ENCODE peak calls at places on chromosomes 7 and 10, in four cellular contexts. One of them, this sample, is unnamed. For H3K4me1, the result is how much of the 10 kb centered on the place peaks cover.

GRCh38 chr10:117318909-117319308 is 56.3 kb downstream of the PDZD8 start:
- DNase-seq in fibroblast of lung: peak
- DNase-seq in psoas muscle: no peak
- DNase-seq in suprapubic skin: no peak
- DNase-seq in this sample: no peak

GRCh38 chr10:76467104-76467503 is 1035.7 kb downstream of the LRMDA start:
- DNase-seq in psoas muscle: no peak
- DNase-seq in fibroblast of lung: no peak
- DNase-seq in suprapubic skin: no peak
- DNase-seq in this sample: no peak

GRCh38 chr10:1782841-1783240 is 45.5 kb upstream of the ADARB2 start:
- DNase-seq in suprapubic skin: no peak
- DNase-seq in psoas muscle: no peak
- DNase-seq in fibroblast of lung: no peak
- DNase-seq in this sample: no peak

GRCh38 chr7:149067869-149068268 is 22.6 kb downstream of the ZNF786 start:
- DNase-seq in fibroblast of lung: no peak
- DNase-seq in suprapubic skin: no peak
- DNase-seq in psoas muscle: no peak
- DNase-seq in this sample: no peak

GRCh38 chr7:72751978-72752377 is 76.0 kb downstream of the TYW1B start:
- DNase-seq in psoas muscle: no peak
- DNase-seq in suprapubic skin: no peak
- DNase-seq in fibroblast of lung: no peak
- DNase-seq in this sample: no peak

GRCh38 chr7:28855538-28856217 is 102.5 kb downstream of the TRIL start:
- DNase-seq in suprapubic skin: no peak
- DNase-seq in fibroblast of lung: peak
- DNase-seq in psoas muscle: no peak
- DNase-seq in this sample: no peak

GRCh38 chr10:35384265-35384868 is 48.1 kb downstream of the CCNY start:
- DNase-seq in fibroblast of lung: no peak
- DNase-seq in suprapubic skin: no peak
- DNase-seq in psoas muscle: no peak
- DNase-seq in this sample: no peak

GRCh38 chr7:86968618-86969017 is 90.8 kb downstream of the ELAPOR2 start:
- DNase-seq in fibroblast of lung: peak
- DNase-seq in suprapubic skin: no peak
- DNase-seq in psoas muscle: no peak
- DNase-seq in this sample: no peak

GRCh38 chr10:71429304-71429703 is 32.6 kb downstream of the CDH23 start:
- DNase-seq in fibroblast of lung: no peak
- DNase-seq in suprapubic skin: no peak
- DNase-seq in psoas muscle: no peak
- DNase-seq in this sample: no peak

GRCh38 chr7:101200862-101201599 is at the start of gene MOGAT3:
- DNase-seq in fibroblast of lung: no peak
- DNase-seq in suprapubic skin: no peak
- DNase-seq in psoas muscle: no peak
- DNase-seq in this sample: no peak

GRCh38 chr7:1510780-1511154 is 6.6 kb upstream of the INTS1 start:
- DNase-seq in fibroblast of lung: no peak
- DNase-seq in psoas muscle: no peak
- DNase-seq in suprapubic skin: no peak
- DNase-seq in this sample: no peak

GRCh38 chr10:13928362-13928921 is 341.7 kb downstream of the PRPF18 start:
- DNase-seq in fibroblast of lung: no peak
- DNase-seq in suprapubic skin: no peak
- DNase-seq in psoas muscle: no peak
- DNase-seq in this sample: no peak

GRCh38 chr7:4042402-4042801 is 639.7 kb upstream of the FOXK1 start:
- DNase-seq in fibroblast of lung: no peak
- DNase-seq in psoas muscle: no peak
- DNase-seq in suprapubic skin: no peak
- DNase-seq in this sample: no peak

GRCh38 chr7:44281811-44282600 is 43.4 kb downstream of the CAMK2B start:
- DNase-seq in fibroblast of lung: no peak
- DNase-seq in psoas muscle: no peak
- DNase-seq in suprapubic skin: peak
- DNase-seq in this sample: peak

GRCh38 chr10:79275431-79275851 is 71.8 kb upstream of the PPIF start:
- DNase-seq in suprapubic skin: peak
- DNase-seq in fibroblast of lung: no peak
- DNase-seq in psoas muscle: peak
- DNase-seq in this sample: peak

GRCh38 chr7:139811106-139811505 is 18.0 kb upstream of the TBXAS1 start:
- DNase-seq in fibroblast of lung: no peak
- DNase-seq in psoas muscle: no peak
- DNase-seq in suprapubic skin: no peak
- DNase-seq in this sample: no peak

GRCh38 chr10:110511734-110512449 is 14.2 kb downstream of the DUSP5 start:
- DNase-seq in fibroblast of lung: no peak
- DNase-seq in psoas muscle: no peak
- DNase-seq in suprapubic skin: no peak
- DNase-seq in this sample: no peak
- H3K4me1 ChIP-seq in fibroblast of lung: under half
- H3K4me1 ChIP-seq in psoas muscle: under half
- H3K4me1 ChIP-seq in suprapubic skin: under half
- H3K4me1 ChIP-seq in this sample: under half

DNA sequence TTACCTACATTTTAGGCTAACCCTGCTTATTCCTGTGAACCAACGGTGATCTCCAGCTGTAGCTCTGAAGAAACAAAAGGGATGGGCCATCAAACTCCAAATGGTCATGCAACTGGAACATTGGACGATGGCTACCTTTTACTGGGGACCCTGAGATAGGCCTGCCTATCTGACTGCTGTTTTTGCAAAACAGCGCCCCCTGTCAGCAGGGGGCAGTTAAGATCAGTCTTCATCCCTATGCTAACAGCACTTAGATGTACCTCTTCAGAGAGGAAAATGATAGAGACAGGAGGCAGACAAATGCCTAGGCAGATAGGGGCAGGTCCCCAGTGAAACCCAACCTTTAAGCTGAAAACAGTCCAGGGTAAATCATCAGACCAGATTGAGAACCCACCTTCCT is 1085.4 kb upstream of the SORCS1 start:
- DNase-seq in psoas muscle: no peak
- DNase-seq in fibroblast of lung: no peak
- DNase-seq in suprapubic skin: no peak
- DNase-seq in this sample: no peak
- TF ChIP-seq CTCF in psoas muscle: no peak
- TF ChIP-seq CTCF in fibroblast of lung: no peak
- TF ChIP-seq CTCF in suprapubic skin: no peak
- TF ChIP-seq CTCF in this sample: no peak

DNA sequence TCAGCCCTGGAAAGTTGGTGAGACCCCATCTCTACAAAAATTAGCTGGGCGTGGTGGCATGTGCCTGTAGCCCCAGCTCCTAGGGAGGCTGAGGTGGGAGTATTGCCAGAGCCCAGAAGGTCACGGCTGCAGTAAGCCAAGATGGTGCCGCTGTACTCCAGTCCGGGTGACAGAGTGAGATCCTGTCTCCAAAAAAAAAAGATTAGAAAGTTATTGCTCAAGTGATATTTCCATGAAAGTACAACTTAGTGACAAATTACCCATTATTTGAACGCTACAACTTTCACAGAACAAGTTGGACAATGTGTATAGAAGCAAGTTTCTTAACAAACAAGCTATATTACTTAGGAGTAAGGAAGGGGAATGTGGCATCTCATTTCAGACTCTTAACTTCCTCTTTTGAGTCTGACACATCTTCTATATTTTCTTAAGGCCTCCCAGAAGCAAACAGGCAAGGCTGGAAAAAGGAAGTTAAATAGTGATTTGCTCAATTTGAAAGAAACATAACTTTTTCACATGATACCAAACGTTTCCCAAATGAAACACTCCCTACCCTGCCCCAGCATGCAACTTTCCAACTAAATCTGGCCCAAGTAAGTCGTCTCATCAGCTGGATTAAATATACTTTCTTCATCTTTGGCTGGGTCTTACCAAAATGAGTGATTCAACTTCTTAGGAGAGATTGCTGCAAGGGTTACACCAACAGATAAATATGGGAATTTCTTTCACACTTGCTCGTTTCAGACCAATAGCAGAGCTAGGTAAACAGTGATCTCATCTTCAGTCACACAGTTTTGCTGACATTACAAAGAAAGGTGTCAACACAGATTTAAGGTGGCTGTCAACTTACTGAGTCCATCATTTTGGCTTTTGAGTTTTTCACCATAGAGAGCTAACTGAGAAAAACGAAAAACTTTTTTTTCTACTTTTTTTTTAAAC is 66.3 kb upstream of the KLF6 start:
- DNase-seq in psoas muscle: no peak
- DNase-seq in fibroblast of lung: peak
- DNase-seq in suprapubic skin: peak
- DNase-seq in this sample: no peak
- H3K4me3 ChIP-seq in psoas muscle: no peak
- H3K4me3 ChIP-seq in fibroblast of lung: no peak
- H3K4me3 ChIP-seq in suprapubic skin: no peak
- H3K4me3 ChIP-seq in this sample: no peak

DNA sequence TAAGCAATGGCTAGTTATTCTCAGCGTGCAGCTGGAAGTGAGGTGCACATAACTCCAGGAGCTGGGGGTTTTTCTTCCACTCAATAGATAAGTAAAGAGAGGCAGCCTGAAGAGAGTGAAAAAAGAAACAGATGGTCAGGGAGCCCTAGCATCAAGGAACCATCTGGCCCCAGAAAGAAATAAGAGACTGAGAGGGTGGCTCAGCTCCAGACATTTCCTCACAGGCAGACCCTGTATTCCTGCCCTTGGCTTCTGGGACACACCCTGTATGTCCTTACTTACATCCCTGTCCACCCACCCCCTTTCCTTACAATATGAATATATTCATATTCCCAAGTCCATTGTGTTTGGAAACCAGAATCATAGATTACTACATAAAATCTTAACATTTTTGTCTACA is 21.0 kb upstream of the SLC35G1 start:
- DNase-seq in psoas muscle: no peak
- DNase-seq in fibroblast of lung: peak
- DNase-seq in suprapubic skin: no peak
- DNase-seq in this sample: no peak
- H3K4me1 ChIP-seq in psoas muscle: under half
- H3K4me1 ChIP-seq in fibroblast of lung: under half
- H3K4me1 ChIP-seq in suprapubic skin: under half
- H3K4me1 ChIP-seq in this sample: under half

DNA sequence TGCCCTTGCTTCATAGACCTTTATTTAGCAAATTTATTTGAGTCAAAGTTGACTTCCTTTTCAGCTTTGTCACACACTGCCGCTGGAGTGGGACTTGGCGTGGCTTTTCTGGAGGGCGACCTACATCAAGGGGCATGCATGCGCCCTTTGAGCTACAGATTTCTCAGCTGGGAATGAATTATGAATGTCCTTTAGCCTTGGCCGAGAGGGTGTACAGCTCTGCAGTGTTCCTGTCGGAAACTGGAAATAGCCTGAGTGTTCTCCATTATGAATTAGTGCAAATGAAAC is 79.7 kb downstream of the GLRX3 start:
- DNase-seq in psoas muscle: no peak
- DNase-seq in fibroblast of lung: no peak
- DNase-seq in suprapubic skin: no peak
- DNase-seq in this sample: no peak
- TF ChIP-seq CTCF in psoas muscle: no peak
- TF ChIP-seq CTCF in fibroblast of lung: no peak
- TF ChIP-seq CTCF in suprapubic skin: no peak
- TF ChIP-seq CTCF in this sample: no peak

GRCh38 chr10:30821269-30821993 is 191.9 kb upstream of the LYZL2 start:
- DNase-seq in fibroblast of lung: no peak
- DNase-seq in suprapubic skin: no peak
- DNase-seq in psoas muscle: no peak
- DNase-seq in this sample: no peak

GRCh38 chr10:30820282-30820991 is 190.9 kb upstream of the LYZL2 start:
- DNase-seq in fibroblast of lung: peak
- DNase-seq in suprapubic skin: no peak
- DNase-seq in psoas muscle: no peak
- DNase-seq in this sample: no peak

GRCh38 chr10:30818010-30818660 is 188.6 kb upstream of the LYZL2 start:
- DNase-seq in psoas muscle: peak
- DNase-seq in fibroblast of lung: peak
- DNase-seq in suprapubic skin: no peak
- DNase-seq in this sample: peak

GRCh38 chr10:30818854-30819253 is 189.3 kb upstream of the LYZL2 start:
- DNase-seq in fibroblast of lung: no peak
- DNase-seq in suprapubic skin: peak
- DNase-seq in psoas muscle: peak
- DNase-seq in this sample: peak

DNA sequence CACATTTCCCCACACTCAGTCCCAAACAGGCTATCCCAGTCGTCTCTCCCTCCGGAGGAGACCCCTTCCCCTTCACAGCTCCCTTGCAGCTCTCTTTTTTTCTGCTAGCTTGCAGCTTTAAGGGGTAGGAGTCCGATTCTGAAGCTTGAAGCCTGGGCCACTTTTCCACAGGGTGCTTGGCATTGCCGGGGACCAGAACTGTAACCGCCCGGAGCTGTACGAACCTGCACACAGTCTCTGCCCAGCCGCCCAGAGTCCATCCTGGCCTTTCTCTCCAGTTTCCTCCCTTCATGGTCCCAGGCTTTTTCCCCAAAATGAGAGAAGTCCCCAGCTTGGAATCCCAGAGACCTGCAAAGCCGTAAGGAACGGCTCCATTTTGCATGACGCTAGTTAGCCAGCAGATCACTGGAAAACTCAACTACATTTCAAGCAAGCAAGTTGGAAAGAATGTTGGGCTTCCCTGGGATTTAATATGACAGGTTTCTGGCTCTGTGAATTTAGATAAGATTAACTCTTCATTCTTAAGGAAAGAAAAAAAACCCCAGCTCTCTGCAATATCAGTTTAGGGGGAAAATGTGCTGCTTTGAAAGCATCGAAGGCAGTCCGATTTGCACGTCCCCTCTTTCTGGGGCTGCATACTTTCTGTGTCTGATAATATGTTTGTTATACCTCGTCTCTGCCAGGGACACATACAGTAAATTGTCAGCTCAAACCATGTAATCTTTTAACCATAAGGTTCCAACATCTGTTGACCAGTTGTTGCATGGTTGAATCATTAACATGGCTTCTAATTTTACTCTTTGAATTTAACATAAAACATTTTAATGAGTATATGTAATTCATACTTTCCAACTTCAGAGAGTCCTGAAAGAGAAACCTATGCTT is 190.0 kb upstream of the LYZL2 start:
- DNase-seq in suprapubic skin: no peak
- DNase-seq in psoas muscle: no peak
- DNase-seq in fibroblast of lung: peak
- DNase-seq in this sample: no peak
- H3K4me3 ChIP-seq in suprapubic skin: peak
- H3K4me3 ChIP-seq in psoas muscle: peak
- H3K4me3 ChIP-seq in fibroblast of lung: peak
- H3K4me3 ChIP-seq in this sample: peak